ENCODE peak calls at places on chromosome 20, in four cellular contexts. F is uterus, Y is stomach, S is ovary. R is an unnamed sample. For H3K4me1, the result is how much of the 10 kb centered on the place peaks cover.

GRCh38 chr20:17961600-17961965 is 7.0 kb downstream of the SNX5 start:
- DNase-seq in Y (no peak), F (no peak), S (no peak), R (no peak)

GRCh38 chr20:53387983-53388675 is 205.5 kb downstream of the ZNF217 start:
- DNase-seq in F (no peak), S (no peak), Y (no peak), R (no peak)

GRCh38 chr20:49187330-49188100 is 619 bp downstream of the STAU1 start:
- DNase-seq in Y (peak), S (peak), F (peak), R (peak)

GRCh38 chr20:5191829-5192569 is 65.2 kb downstream of the CDS2 start:
- DNase-seq in S (peak), F (peak), Y (peak), R (peak)

GRCh38 chr20:5531318-5532081 is 214.7 kb upstream of the PROKR2 start:
- DNase-seq in S (peak), F (no peak), Y (no peak), R (peak)

GRCh38 chr20:38770970-38771369 is 22.7 kb downstream of the ACTR5 start:
- DNase-seq in F (no peak), S (no peak), Y (no peak), R (no peak)

GRCh38 chr20:723756-724155 is 44.5 kb downstream of the SLC52A3 start:
- DNase-seq in Y (no peak), F (no peak), S (no peak), R (no peak)

GRCh38 chr20:49909499-49910339 is 5.6 kb downstream of the SPATA2 start:
- DNase-seq in F (no peak), Y (no peak), S (no peak), R (peak)

GRCh38 chr20:38987777-38988176 is 25.6 kb downstream of the DHX35 start:
- DNase-seq in S (no peak), Y (no peak), F (no peak), R (no peak)

GRCh38 chr20:17895641-17896246 is 72.8 kb downstream of the SNX5 start:
- DNase-seq in S (peak), Y (no peak), F (peak), R (no peak)

GRCh38 chr20:4814696-4815252 is 93.1 kb downstream of the PRND start:
- DNase-seq in S (no peak), F (no peak), Y (peak), R (no peak)

GRCh38 chr20:36645998-36646397 is at the start of gene SLA2:
- DNase-seq in S (no peak), F (no peak), Y (peak), R (peak)

GRCh38 chr20:1964659-1965405 is 29.0 kb downstream of the PDYN start:
- DNase-seq in F (no peak), Y (no peak), S (no peak), R (no peak)
- TF ChIP-seq CTCF in F (no peak), Y (no peak), S (no peak), R (no peak)

GRCh38 chr20:19923762-19924161 is 93.4 kb upstream of the NAA20 start:
- DNase-seq in F (no peak), S (no peak), Y (no peak), R (no peak)

GRCh38 chr20:19922716-19923115 is 94.4 kb upstream of the NAA20 start:
- DNase-seq in F (no peak), S (peak), Y (no peak), R (no peak)

GRCh38 chr20:19921349-19921793 is 95.8 kb upstream of the NAA20 start:
- DNase-seq in S (no peak), F (no peak), Y (no peak), R (peak)

GRCh38 chr20:19918965-19919329 is 98.2 kb upstream of the NAA20 start:
- DNase-seq in S (no peak), F (no peak), Y (no peak), R (no peak)

DNA sequence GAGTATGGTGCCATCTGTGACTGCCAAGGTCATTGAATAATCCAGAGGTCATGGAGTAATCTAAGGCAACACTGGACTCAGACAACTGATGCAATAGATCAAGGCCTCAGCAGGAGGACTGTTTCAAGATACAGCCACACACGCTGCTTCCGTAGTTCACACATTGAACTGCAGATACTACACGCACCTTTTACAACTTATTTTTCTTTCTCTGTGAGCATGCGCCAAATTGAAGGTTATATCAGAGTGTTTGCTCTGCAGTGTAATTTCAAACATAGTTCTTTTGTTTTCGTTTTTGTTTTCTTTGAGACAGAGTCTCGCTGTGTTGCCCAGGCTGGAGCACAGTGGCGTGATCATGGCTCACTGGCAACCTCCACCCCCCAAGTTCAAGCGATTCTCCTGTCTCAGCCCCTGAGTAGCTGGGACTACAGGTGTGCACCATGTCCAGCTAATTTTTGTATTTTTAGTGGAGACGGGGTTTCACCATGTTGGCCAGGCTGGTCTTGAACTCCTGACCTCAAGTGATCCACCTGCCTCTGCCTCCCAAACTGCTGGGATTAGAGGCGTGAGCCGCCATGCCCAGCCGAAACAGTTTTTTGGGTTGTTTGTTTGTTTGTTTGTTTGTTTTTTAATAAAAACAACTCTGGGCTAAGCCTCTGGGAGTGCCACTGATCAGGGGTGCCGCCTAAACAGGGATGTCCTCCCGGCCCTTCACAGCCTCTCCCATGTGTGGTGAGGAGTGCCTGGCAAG is 96.6 kb upstream of the NAA20 start:
- DNase-seq in S (no peak), F (no peak), Y (no peak), R (peak)
- H3K4me1 ChIP-seq in S (under half), F (under half), Y (under half), R (under half)

DNA sequence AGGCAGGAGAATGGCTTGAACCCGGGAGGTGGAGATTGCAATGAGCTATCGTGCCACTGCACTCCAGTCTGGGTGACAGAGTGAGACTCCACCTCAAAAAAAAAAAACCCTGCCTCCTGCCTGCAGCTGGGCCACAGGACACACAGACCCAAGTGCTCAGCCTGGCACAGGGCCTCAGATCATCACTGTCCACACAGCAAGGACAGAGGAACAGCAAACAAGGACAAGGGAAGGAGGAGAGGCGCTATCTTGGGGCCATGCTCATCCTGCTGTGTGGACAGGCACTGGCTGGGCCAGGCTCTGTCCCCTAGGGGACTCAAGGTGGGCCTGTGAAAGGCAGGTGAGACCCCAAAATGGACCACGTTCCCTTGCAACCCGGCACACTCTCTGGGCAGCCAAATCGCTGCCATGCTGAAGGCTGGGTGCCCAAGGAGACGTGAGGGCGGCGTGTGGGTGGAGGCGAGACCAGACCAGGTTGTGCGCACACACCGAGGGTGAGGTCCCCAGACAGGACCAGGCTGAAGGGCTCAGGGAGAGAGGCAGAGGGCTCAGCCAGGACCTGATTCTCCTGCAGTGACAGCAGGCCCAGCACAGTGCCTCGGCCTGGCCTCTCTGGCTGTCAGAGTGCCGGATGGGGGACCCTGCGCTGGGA is 9.1 kb downstream of the UCKL1 start:
- DNase-seq in Y (no peak), S (no peak), F (no peak), R (peak)
- TF ChIP-seq CTCF in Y (no peak), S (no peak), F (no peak), R (peak)

DNA sequence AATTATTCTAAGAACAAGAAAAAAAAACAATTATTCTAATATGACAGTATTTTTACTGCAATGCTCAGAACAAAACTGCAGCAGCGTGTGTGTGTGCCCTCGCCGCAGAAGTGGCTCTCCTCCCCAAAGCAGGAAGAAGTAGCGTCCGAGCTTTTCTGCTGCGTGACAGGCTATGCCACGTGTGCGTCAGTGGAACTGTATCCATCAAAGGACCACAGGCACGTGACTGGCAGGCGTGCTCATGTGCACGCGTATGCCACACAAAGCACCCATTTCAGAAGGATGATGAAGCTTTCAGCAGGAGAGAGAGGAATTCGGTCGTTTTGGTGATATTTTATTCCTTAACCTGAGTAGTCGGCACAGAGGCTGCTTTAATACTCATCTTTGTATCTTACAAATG is 3.6 kb downstream of the TCFL5 start:
- DNase-seq in F (no peak), Y (no peak), S (no peak), R (no peak)
- H3K4me1 ChIP-seq in F (under half), Y (under half), S (under half), R (under half)

GRCh38 chr20:20188647-20189046 is 136.3 kb downstream of the CFAP61 start:
- DNase-seq in Y (no peak), S (no peak), F (no peak), R (no peak)

GRCh38 chr20:20181322-20181721 is 129.0 kb downstream of the CFAP61 start:
- DNase-seq in F (no peak), S (no peak), Y (no peak), R (no peak)

GRCh38 chr20:20184711-20185110 is 132.4 kb downstream of the CFAP61 start:
- DNase-seq in Y (no peak), F (no peak), S (no peak), R (no peak)

GRCh38 chr20:20184149-20184548 is 131.8 kb downstream of the CFAP61 start:
- DNase-seq in Y (no peak), F (no peak), S (no peak), R (no peak)
- TF ChIP-seq CTCF in Y (no peak), F (no peak), S (no peak), R (no peak)

R was measured in adrenal gland.